ENCODE peak calls at places on chromosome 14, in seven cellular contexts. W is HCT116, B is K562, J is GM12878, H is HepG2, D is HEK293T, N is H1. Y is an unnamed sample.

GRCh38 chr14:56065621-56066295 is 52.5 kb upstream of the PELI2 start:
- DNase-seq in B (no peak), D (no peak), W (no peak), J (no peak), H (no peak), N (no peak), Y (no peak)

GRCh38 chr14:100438678-100439592 is 115.8 kb downstream of the SLC25A47 start:
- DNase-seq in J (no peak), H (peak), W (peak), D (peak), B (no peak), N (no peak), Y (no peak)

GRCh38 chr14:74141703-74142102 is 56.9 kb downstream of the LIN52 start:
- DNase-seq in N (no peak), J (no peak), B (no peak), W (no peak), D (no peak), H (peak), Y (no peak)

GRCh38 chr14:75303415-75303814 is 24.8 kb downstream of the FOS start:
- DNase-seq in J (no peak), H (peak), W (peak), B (peak), N (no peak), D (peak), Y (peak)

GRCh38 chr14:82710257-82710841 is 1176.7 kb upstream of the SEL1L start:
- DNase-seq in B (peak), N (peak), D (peak), H (peak), J (peak), W (peak), Y (peak)

GRCh38 chr14:104813286-104813685 is 12.4 kb downstream of the ZBTB42 start:
- DNase-seq in H (no peak), J (no peak), W (no peak), N (no peak), B (no peak), D (no peak), Y (no peak)

GRCh38 chr14:68392393-68393085 is 400.3 kb downstream of the ZFP36L1 start:
- DNase-seq in H (peak), J (no peak), N (no peak), B (no peak), D (no peak), W (no peak), Y (no peak)

GRCh38 chr14:77094672-77095284 is 3.3 kb upstream of the CIPC start:
- DNase-seq in H (peak), J (no peak), W (peak), D (peak), N (peak), B (peak), Y (peak)

GRCh38 chr14:73717247-73717646 is 3.1 kb upstream of the PNMA1 start:
- DNase-seq in J (no peak), W (no peak), H (no peak), N (no peak), D (no peak), B (no peak), Y (no peak)

GRCh38 chr14:50083467-50084337 is 32.7 kb downstream of the VCPKMT start:
- DNase-seq in H (no peak), W (no peak), B (no peak), J (no peak), D (no peak), N (no peak), Y (no peak)

GRCh38 chr14:55752580-55753365 is 172.8 kb downstream of the KTN1 start:
- DNase-seq in N (no peak), W (no peak), H (no peak), D (no peak), B (no peak), J (no peak), Y (peak)

GRCh38 chr14:96470331-96470730 is 31.9 kb upstream of the PAPOLA start:
- DNase-seq in D (no peak), N (no peak), J (no peak), W (peak), B (no peak), H (no peak), Y (no peak)

GRCh38 chr14:95228240-95228639 is 70.9 kb upstream of the DICER1 start:
- DNase-seq in H (no peak), W (no peak), D (no peak), J (no peak), B (no peak), N (no peak), Y (no peak)

GRCh38 chr14:59478540-59478939 is 5.7 kb downstream of the L3HYPDH start:
- DNase-seq in H (no peak), N (no peak), J (no peak), B (no peak), W (no peak), D (no peak), Y (no peak)

GRCh38 chr14:64983439-64984310 is 3.0 kb upstream of the FNTB start:
- DNase-seq in N (no peak), B (peak), W (peak), H (peak), J (no peak), D (peak), Y (no peak)

GRCh38 chr14:68282479-68283377 is 463.1 kb downstream of the RAD51B start:
- DNase-seq in D (no peak), B (no peak), J (peak), N (no peak), H (peak), W (no peak), Y (no peak)

GRCh38 chr14:58216544-58216943 is 16.6 kb downstream of the ACTR10 start:
- DNase-seq in D (no peak), N (no peak), B (no peak), H (no peak), W (no peak), J (no peak), Y (no peak)

GRCh38 chr14:105314287-105315185 is at the start of gene PACS2:
- DNase-seq in D (peak), B (peak), N (peak), H (peak), J (no peak), W (peak), Y (peak)

GRCh38 chr14:105742531-105742848 is 216.1 kb downstream of the TMEM121 start:
- DNase-seq in D (no peak), H (no peak), J (no peak), N (no peak), W (no peak), B (no peak), Y (no peak)

GRCh38 chr14:24909523-24910302 is 140.2 kb downstream of the STXBP6 start:
- DNase-seq in W (no peak), B (no peak), H (no peak), J (no peak), N (no peak), D (no peak), Y (no peak)

GRCh38 chr14:104599446-104599845 is 5.1 kb downstream of the TMEM179 start:
- DNase-seq in W (no peak), B (no peak), N (no peak), J (no peak), D (no peak), H (no peak), Y (no peak)

GRCh38 chr14:56273151-56273550 is 154.9 kb downstream of the PELI2 start:
- DNase-seq in H (no peak), W (no peak), J (no peak), N (no peak), D (no peak), B (no peak), Y (no peak)

GRCh38 chr14:55386037-55386798 is 25.4 kb downstream of the ATG14 start:
- DNase-seq in B (no peak), W (no peak), H (no peak), N (no peak), J (no peak), D (no peak), Y (no peak)

GRCh38 chr14:105491366-105492006 is 440 bp downstream of the TEDC1 start:
- DNase-seq in B (peak), W (peak), J (peak), D (peak), H (peak), N (no peak), Y (peak)

GRCh38 chr14:94867931-94868597 is 98.2 kb upstream of the GSC start:
- DNase-seq in N (peak), B (no peak), H (no peak), J (no peak), D (no peak), W (no peak), Y (no peak)

GRCh38 chr14:37807722-37808121 is 212.3 kb downstream of the TTC6 start:
- DNase-seq in B (no peak), H (no peak), J (no peak), W (no peak), N (no peak), D (no peak), Y (no peak)

GRCh38 chr14:70782361-70782760 is 27.0 kb downstream of the MAP3K9 start:
- DNase-seq in J (no peak), H (no peak), D (no peak), W (no peak), N (no peak), B (no peak), Y (no peak)

GRCh38 chr14:90060312-90060964 is 1.4 kb upstream of the KCNK13 start:
- DNase-seq in N (peak), H (peak), J (no peak), W (peak), D (peak), B (peak), Y (peak)

GRCh38 chr14:56460469-56460868 is 119.1 kb upstream of the TMEM260 start:
- DNase-seq in N (no peak), J (no peak), W (no peak), H (no peak), B (no peak), D (no peak), Y (no peak)

GRCh38 chr14:35932659-35933159 is 106.6 kb downstream of the BRMS1L start:
- DNase-seq in H (no peak), B (no peak), J (peak), W (no peak), D (no peak), N (no peak), Y (no peak)

GRCh38 chr14:101291390-101291789 is 269.9 kb upstream of the DIO3 start:
- DNase-seq in W (no peak), H (no peak), J (no peak), N (no peak), B (no peak), D (no peak), Y (no peak)

GRCh38 chr14:78904094-78904493 is 733.9 kb downstream of the NRXN3 start:
- DNase-seq in H (no peak), J (no peak), W (no peak), N (no peak), B (no peak), D (no peak), Y (no peak)

GRCh38 chr14:25537846-25538455 is 488.0 kb upstream of the STXBP6 start:
- DNase-seq in N (peak), B (peak), W (no peak), J (no peak), H (peak), D (peak), Y (peak)

GRCh38 chr14:96166475-96167223 is 38.0 kb upstream of the BDKRB2 start:
- DNase-seq in D (no peak), H (no peak), N (no peak), J (no peak), B (no peak), W (no peak), Y (no peak)

GRCh38 chr14:31205681-31206535 is 1.7 kb downstream of the HECTD1 start:
- DNase-seq in D (peak), N (no peak), B (no peak), J (no peak), W (no peak), H (peak), Y (no peak)

GRCh38 chr14:56117765-56118610 is at the start of gene PELI2:
- DNase-seq in W (peak), B (peak), J (no peak), N (no peak), H (peak), D (peak), Y (peak)

GRCh38 chr14:68471029-68471963 is 321.6 kb downstream of the ZFP36L1 start:
- DNase-seq in B (no peak), H (no peak), N (peak), D (no peak), J (peak), W (no peak), Y (peak)

GRCh38 chr14:93705513-93706156 is 82.7 kb downstream of the PRIMA1 start:
- DNase-seq in B (no peak), D (no peak), H (peak), J (no peak), N (no peak), W (no peak), Y (no peak)

GRCh38 chr14:93702946-93703345 is 85.3 kb downstream of the PRIMA1 start:
- DNase-seq in J (no peak), W (no peak), H (no peak), D (no peak), B (no peak), N (no peak), Y (no peak)

GRCh38 chr14:93701562-93701961 is 86.7 kb downstream of the PRIMA1 start:
- DNase-seq in B (no peak), N (no peak), D (no peak), W (no peak), H (no peak), J (no peak), Y (no peak)

GRCh38 chr14:93706360-93706955 is 81.8 kb downstream of the PRIMA1 start:
- DNase-seq in W (no peak), B (no peak), J (no peak), D (peak), N (no peak), H (no peak), Y (no peak)

GRCh38 chr14:93703941-93704340 is 84.3 kb downstream of the PRIMA1 start:
- DNase-seq in H (no peak), N (no peak), J (no peak), B (no peak), W (no peak), D (no peak), Y (no peak)
- TF ChIP-seq SP1 in H (no peak), N (no peak), J (no peak), B (no peak), W (no peak), D (no peak), Y (no peak)

DNA sequence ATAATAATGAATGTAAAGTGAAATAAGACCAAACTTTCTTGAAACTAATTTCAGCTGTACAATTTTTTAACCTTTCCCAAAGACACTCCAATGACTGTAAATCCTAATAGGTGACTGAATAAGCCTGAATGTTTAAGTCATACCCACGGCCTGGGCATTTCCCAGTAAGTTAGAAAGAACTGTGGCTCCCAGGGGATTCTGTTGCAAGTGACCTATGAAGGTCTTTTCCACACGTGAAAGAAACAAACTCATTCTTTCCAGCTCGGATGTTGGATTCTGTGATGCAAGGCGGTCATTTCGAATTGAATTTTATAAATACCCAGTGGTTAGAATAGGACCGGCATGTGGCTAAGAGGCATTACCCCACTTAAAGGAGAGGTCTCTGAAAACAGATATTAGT is 1134.4 kb downstream of the GALC start:
- DNase-seq in D (no peak), W (no peak), J (no peak), B (no peak), N (no peak), H (no peak), Y (no peak)
- TF ChIP-seq SP1 in D (no peak), W (no peak), J (no peak), B (no peak), N (no peak), H (no peak), Y (no peak)

DNA sequence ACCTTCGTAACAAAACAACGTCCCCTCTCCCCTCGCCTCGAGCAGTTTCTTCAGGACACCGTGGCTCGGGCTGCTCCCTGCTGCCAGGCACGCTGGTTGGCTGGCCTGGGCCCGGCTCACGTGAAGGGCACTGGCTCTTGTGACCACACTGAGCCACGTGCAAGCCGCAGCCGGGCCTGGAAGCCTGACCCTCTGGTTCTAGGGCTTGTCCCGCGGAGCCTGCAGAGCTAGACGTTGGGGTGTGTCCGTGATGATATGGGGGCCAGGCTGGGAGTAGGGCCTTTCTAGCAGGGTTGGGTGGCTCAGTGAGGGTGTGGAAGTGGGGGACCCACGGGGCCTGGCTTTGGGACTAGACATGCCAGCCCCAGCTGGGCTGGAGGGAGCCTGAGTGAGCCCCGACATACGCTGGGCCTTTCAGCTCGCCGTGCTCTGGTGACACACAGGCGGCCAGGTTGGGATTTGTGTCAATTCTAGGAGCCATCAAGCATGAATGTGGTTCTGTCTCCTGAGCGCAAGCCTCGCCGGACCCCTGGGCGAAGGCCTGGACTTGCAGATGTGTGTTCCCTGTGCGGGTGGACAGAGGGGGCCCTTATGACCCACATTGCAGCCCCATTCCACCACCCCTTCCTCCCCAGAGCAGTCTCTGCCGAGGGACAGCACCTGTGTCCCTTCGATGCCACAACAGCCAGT is 13.6 kb upstream of the AMN start:
- DNase-seq in J (no peak), H (no peak), B (no peak), W (no peak), N (no peak), D (no peak), Y (no peak)
- TF ChIP-seq SP1 in J (no peak), H (no peak), B (no peak), W (no peak), N (no peak), D (no peak), Y (no peak)

GRCh38 chr14:51520087-51520486 is 131.6 kb upstream of the FRMD6 start:
- DNase-seq in W (no peak), N (no peak), D (no peak), J (no peak), B (no peak), H (no peak), Y (no peak)
- TF ChIP-seq SP1 in W (no peak), N (no peak), D (no peak), J (no peak), B (no peak), H (no peak), Y (no peak)

DNA sequence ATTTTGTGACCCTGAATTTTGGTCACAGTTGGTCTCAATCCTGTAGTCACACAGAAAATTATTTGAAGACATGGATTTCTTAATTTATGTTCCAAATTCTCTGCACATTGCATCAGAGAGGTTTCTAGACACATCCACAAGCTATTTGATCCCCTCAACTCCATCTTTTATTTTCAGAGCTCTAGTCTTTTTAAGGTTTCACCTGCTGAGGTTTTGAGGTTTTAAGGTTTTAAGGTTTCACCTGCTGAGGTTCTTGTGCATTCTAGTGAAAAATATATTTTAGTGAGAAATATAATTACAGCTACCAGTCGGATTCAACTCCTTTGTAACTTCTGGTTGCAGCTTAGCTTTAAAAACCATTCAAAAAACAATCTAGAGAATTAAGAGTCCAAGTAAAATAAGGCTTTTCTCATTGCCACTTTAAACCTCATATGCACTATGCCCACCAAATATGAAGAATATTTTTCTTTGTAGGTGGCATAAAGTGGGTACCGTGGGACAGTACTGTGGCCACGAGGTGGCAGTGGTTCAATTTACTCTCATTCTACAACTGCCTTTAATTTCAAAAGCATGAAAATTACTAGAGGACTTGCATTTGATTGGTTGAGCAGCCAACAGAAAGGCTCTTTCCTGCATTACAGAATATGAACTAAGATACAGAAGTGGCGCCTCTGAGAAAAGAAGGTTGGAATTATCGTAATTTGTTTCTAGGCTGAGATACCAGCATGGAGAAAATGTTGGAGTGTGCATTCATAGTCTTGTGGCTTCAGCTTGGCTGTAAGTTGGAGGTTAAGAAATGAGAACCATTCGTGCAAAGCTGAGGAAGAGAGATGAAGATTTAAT is 366.5 kb upstream of the OR4E1 start:
- DNase-seq in J (no peak), N (no peak), D (peak), H (peak), W (peak), B (no peak), Y (no peak)
- TF ChIP-seq SP1 in J (no peak), N (no peak), D (no peak), H (no peak), W (no peak), B (no peak), Y (no peak)

GRCh38 chr14:99146991-99147740 is 124.8 kb downstream of the BCL11B start:
- DNase-seq in B (no peak), W (no peak), N (no peak), J (no peak), D (no peak), H (no peak), Y (no peak)
- TF ChIP-seq SP1 in B (no peak), W (no peak), N (no peak), J (no peak), D (no peak), H (no peak), Y (no peak)